ENCODE peak calls at places on chromosomes 3 and 15, in four cellular contexts. H is heart left ventricle, D is psoas muscle, F is endothelial cell of umbilical vein. P is an unnamed sample. For H3K36me3, the result is how much of the 10 kb centered on the place peaks cover.

GRCh38 chr3:71492566-71492965 is 91.0 kb downstream of the FOXP1 start:
- DNase-seq in F (no peak), H (no peak), D (no peak), P (no peak)

GRCh38 chr3:88912294-88913014 is 195.0 kb upstream of the EPHA3 start:
- DNase-seq in D (no peak), F (no peak), H (no peak), P (no peak)

GRCh38 chr3:197028711-197029510 is 706 bp downstream of the MELTF start:
- DNase-seq in H (peak), D (no peak), F (no peak), P (no peak)

GRCh38 chr3:195135921-195136320 is 135.0 kb downstream of the XXYLT1 start:
- DNase-seq in F (no peak), D (no peak), H (no peak), P (no peak)

GRCh38 chr3:177459397-177459796 is 262.1 kb upstream of the TBL1XR1 start:
- DNase-seq in H (no peak), F (no peak), D (no peak), P (no peak)

GRCh38 chr3:50627407-50628051 is 10.6 kb downstream of the MAPKAPK3 start:
- DNase-seq in D (peak), F (peak), H (peak), P (no peak)

GRCh38 chr3:64224826-64225606 is at the start of gene PRICKLE2:
- DNase-seq in F (peak), H (peak), D (peak), P (peak)

GRCh38 chr15:75455982-75456531 is 4.6 kb upstream of the SIN3A start:
- DNase-seq in D (no peak), H (no peak), F (peak), P (no peak)

GRCh38 chr3:186209810-186210752 is 101.2 kb upstream of the ETV5 start:
- DNase-seq in D (peak), F (no peak), H (peak), P (peak)

GRCh38 chr15:100902436-100903190 is 16.5 kb upstream of the LRRK1 start:
- DNase-seq in F (peak), D (peak), H (peak), P (peak)

GRCh38 chr3:66276705-66277274 is 56.0 kb downstream of the SLC25A26 start:
- DNase-seq in F (peak), D (no peak), H (no peak), P (no peak)

GRCh38 chr15:70436428-70436827 is 326.9 kb downstream of the UACA start:
- DNase-seq in D (no peak), F (no peak), H (no peak), P (no peak)

GRCh38 chr3:72123908-72124441 is 339.0 kb upstream of the PROK2 start:
- DNase-seq in F (peak), D (peak), H (no peak), P (no peak)

GRCh38 chr3:16350041-16350952 is 85.3 kb downstream of the OXNAD1 start:
- DNase-seq in H (no peak), D (no peak), F (no peak), P (peak)

GRCh38 chr3:16350953-16351318 is 85.9 kb downstream of the OXNAD1 start:
- DNase-seq in D (no peak), H (no peak), F (no peak), P (no peak)

GRCh38 chr3:16346413-16347081 is 81.5 kb downstream of the OXNAD1 start:
- DNase-seq in H (no peak), F (no peak), D (no peak), P (no peak)

GRCh38 chr3:16343101-16343500 is 78.1 kb downstream of the OXNAD1 start:
- DNase-seq in H (no peak), D (no peak), F (no peak), P (no peak)

DNA sequence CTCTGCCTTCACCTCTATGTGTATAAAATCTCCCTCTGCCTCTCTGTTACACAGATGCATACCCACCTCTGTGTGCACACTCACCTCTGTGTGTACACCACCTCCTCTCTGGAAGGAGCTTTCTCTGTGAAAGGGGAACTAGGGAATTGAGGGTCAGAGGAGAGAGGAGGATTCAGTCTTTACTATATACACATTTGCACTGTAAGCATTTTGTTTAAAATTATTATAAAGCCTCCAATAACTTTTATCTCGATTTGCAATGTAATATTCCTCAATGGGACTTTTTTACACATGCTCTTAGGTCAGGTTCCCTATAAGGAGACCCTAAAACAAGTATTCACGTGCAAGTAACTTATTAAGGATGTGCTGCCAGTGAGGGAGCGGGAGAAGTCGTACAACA is 82.5 kb downstream of the OXNAD1 start:
- DNase-seq in D (no peak), H (no peak), F (no peak), P (no peak)
- H3K36me3 ChIP-seq in D (under half), H (half or more), F (under half), P (under half)

GRCh38 chr3:11198495-11198894 is 44.2 kb downstream of the HRH1 start:
- DNase-seq in H (no peak), D (no peak), F (no peak), P (no peak)

GRCh38 chr3:11195721-11196332 is 41.5 kb downstream of the HRH1 start:
- DNase-seq in H (no peak), F (peak), D (no peak), P (no peak)

GRCh38 chr3:11198070-11198469 is 43.8 kb downstream of the HRH1 start:
- DNase-seq in D (no peak), H (no peak), F (no peak), P (no peak)

GRCh38 chr3:11197471-11197870 is 43.2 kb downstream of the HRH1 start:
- DNase-seq in H (no peak), D (no peak), F (peak), P (peak)

DNA sequence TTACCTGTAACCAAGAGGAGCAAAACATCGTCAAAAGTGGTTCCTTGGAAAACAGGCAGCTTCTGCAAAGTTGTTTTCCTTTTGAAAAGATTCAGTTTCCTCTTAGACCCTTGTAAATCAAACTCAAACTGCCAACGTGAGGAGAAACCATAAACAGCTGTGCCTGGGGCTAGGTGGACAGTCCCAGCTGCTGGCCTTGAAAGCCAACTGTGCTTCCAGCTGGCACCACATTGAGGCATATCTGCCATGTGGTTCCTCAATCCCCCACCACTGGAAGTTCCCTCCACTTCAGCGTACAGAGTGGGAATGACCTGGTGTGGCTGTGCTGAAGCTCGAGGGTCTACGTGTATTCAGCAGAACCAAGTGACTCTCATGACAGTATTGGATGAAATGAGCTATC is 40.9 kb downstream of the HRH1 start:
- DNase-seq in F (peak), H (no peak), D (no peak), P (no peak)
- H3K4me3 ChIP-seq in F (no peak), H (no peak), D (no peak), P (no peak)

GRCh38 chr3:30747771-30748281 is 141.4 kb downstream of the TGFBR2 start:
- DNase-seq in F (peak), D (no peak), H (no peak), P (no peak)
- TF ChIP-seq CTCF in F (peak), D (peak), H (peak), P (peak)

DNA sequence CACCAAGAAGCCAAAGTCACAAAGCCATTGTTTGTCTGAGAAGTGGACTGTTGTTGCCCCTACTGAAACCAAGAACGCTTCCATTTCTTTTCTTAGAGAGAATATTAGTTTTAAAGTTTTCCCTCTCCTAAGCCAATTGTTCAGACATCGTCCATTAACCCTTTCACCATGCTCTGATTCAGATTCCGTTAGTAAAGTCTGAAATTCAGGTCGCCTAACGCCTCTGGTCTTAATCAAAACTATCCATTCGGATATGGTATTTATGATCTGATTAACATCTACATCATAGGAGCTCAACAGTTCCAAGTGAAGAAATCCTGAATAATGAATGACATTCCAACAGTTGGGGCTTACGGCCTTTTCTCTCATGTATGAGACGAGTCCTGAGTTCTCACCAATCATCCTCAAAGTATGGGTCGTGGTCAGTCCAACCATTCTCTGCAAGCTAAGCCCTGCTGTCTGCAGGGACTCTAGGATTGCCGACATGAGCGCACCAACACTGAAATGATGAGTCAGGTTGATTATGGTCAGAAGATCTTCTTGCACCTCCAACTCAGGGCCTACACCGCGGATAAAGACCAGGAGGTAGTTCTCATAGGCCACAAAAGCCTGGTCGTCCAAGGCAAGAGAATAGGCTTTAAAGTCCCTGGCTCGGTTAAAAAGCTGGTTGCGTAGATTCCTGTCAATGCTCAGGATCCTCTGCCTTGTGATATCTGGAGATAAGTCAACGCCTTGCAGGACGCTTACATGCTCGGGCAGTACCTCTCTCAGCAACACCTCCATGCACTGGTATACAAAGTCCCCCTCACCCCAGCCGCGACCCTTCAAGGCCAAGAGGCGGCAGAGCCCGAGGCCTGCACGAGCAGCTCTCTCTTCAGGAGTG is 767 bp downstream of the EPM2AIP1 start:
- DNase-seq in H (no peak), D (no peak), F (no peak), P (peak)
- H3K36me3 ChIP-seq in H (under half), D (under half), F (under half), P (under half)

DNA sequence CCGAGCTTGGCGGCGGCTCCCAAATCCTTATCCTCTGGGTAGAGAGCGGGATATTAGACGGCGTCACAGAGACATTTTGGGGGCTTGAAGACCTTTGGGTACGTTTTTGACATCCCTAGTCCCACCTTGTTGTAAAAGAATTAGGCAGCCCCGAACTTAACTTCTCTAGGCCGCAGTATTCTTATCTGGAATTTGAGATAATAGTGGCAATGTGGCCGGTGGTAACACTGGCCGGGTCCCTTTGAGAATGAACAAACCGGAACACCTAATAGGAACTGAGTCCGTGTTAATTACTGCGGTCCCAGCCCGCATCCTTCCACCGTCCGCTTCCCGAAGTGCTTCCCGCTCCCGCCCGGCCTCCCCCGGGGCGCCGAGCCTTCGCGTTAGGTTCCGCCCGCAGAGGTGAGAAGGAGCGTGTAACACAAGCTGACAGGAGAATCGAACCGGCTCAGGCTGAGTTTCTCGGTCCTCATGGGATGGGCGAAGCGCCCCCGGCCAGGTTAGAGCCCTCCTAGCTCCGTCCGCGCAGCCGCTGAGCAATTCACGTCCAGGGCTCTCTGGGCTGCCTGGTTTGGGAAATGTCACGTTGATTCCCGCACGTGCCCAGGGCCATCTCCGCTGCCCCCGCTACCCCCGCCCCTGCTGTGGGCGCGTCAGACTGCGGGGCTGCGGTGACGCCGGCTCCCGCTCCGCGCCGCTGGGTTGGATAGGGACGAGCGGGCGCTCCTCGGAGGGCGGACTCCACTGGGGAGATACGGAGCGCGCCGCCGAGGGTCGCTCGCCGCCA is 826 bp downstream of the CLDN11 start:
- DNase-seq in F (peak), D (peak), H (no peak), P (no peak)
- H3K4me3 ChIP-seq in F (peak), D (peak), H (peak), P (peak)

DNA sequence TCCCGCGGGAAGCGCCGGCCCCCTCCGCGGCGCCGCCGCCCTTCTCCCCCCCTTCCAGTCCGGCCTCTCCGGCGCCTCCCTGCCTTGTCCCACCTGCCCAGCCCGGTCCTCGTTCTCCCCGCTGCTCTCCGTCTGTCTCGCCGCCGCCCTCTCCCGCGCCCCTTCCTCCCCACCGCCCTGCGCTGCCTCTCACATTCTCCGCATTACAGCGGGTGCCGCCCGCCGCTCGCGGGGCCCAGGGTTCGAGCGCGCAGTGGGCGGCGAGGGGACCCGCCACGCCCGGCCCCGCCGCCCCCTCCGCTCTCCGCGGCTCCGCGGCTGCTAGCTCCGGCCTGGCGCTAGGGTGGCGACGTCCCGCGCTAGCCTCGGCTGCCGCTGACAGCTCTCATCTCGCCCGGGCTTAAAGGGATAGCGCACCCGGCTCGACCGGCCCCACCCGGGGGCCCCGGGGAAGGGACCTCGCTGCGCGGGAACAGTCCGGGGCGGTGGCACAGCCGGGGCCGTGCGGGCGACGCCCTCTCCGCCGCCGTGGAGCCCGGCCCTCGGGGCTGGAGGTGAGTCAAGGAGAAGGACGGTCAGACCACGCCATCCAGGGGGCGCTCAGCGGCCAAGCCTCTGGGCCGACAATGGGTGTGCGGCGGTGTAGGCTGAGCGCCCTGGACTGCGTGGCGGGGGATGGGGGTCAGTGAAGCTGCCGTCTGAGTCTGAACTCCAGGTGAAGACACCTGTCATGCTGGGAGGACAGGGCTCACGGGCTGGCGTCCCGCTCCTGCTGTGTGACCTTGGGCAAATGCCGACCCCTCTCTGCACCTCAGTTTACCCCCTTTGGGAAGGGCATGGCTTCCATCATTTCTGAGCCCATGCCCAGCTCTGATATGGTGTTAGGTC is 187.4 kb upstream of the LINGO1 start:
- DNase-seq in D (no peak), F (peak), H (no peak), P (no peak)
- TF ChIP-seq CTCF in D (no peak), F (peak), H (peak), P (peak)

GRCh38 chr3:9686050-9686384 is 17.6 kb upstream of the CPNE9 start:
- DNase-seq in F (no peak), D (no peak), H (no peak), P (no peak)

GRCh38 chr3:9685216-9686049 is 18.2 kb upstream of the CPNE9 start:
- DNase-seq in D (no peak), F (no peak), H (no peak), P (no peak)

GRCh38 chr3:9688961-9689360 is 14.7 kb upstream of the CPNE9 start:
- DNase-seq in D (no peak), F (no peak), H (no peak), P (no peak)

GRCh38 chr3:9686703-9687102 is 16.9 kb upstream of the CPNE9 start:
- DNase-seq in F (no peak), D (no peak), H (no peak), P (no peak)

DNA sequence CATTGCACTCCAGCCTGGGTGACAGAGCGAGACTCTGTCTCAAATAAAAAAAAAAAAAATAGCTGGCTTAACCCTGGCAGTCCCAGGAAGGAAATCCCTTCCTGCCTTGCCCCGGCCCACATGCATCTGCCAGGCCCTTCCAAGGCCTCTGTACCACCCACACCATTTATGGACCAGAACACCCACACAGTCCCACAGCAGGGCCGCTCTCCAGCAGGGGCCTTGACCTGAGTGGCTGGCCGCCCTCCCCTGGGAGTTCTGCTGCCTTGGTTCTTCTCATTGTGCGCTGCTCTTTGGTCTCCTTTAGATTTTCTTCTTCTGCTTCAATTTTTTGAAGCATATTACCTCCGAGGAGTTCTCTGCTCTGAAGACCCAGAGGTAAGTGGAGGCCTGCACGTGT is 16.1 kb upstream of the CPNE9 start:
- DNase-seq in H (no peak), D (no peak), F (no peak), P (no peak)
- H3K36me3 ChIP-seq in H (half or more), D (half or more), F (half or more), P (under half)

DNA sequence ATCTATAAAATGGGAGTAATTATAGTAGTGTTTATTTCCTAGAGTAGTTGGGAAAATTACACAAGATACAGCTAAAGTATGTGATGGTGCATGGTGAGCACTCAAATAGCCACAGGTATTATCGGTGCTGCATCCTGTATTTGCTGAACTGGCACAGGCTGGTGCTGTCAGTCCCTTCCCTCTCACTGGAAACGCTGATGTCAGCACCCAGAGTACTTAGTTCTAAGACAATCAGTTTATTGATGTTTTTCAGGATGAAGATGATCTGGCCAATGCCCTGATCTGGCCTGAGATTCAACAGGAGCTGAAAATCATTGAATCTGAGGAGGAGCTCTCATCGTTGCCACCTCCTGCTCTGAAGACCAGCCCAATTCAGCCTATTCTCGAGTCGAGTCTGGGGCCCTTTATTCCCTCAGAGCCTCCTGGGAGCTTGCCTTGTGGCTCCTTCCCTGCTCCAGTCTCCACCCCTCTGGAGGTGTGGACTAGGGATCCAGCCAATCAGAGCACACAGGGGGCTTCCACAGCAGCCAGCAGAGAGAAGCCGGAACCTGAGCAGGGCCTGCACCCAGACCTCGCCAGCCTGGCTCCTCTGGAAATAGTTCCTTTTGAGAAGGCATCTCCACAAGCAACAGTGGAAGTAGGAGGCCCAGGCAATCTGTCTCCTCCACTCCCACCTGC is 49.7 kb downstream of the TMEM39A start:
- DNase-seq in F (no peak), D (no peak), H (no peak), P (no peak)
- H3K4me3 ChIP-seq in F (no peak), D (no peak), H (no peak), P (no peak)

DNA sequence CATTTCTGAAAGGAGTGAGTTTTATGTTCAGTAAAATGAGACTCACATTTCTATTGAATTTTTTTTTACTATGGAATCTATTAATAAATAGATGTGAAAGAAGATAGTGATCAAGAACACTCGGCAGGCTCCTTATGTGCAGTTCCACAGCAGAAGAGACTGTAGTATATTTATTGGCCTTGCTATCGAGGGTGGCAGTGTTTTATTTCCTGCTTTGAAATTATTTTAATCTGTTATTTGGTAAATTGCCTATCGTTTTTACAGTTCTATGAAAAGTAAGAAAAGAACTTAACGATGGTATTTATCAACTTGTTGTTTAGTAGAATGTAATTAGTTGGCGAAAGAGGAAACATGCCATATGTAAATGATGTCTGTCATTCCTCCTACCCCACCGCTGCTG is 238.3 kb downstream of the NLGN1 start:
- DNase-seq in H (no peak), D (no peak), F (no peak), P (no peak)
- TF ChIP-seq CTCF in H (no peak), D (no peak), F (no peak), P (no peak)